ENCODE peak calls at places on chromosomes 5 and 9, in six cellular contexts. One of them, this sample, is unnamed.

GRCh38 chr5:57383093-57383861 is 99.3 kb downstream of the ACTBL2 start:
- DNase-seq in kidney: no peak
- DNase-seq in left ventricle myocardium inferior: no peak
- DNase-seq in astrocyte of the spinal cord: peak; percentile 88
- DNase-seq in ovary: no peak
- DNase-seq in spleen: no peak
- DNase-seq in this sample: no peak

GRCh38 chr9:136138566-136138965 is 19.9 kb upstream of the TMEM250 start:
- DNase-seq in kidney: no peak
- DNase-seq in left ventricle myocardium inferior: no peak
- DNase-seq in astrocyte of the spinal cord: no peak
- DNase-seq in ovary: no peak
- DNase-seq in spleen: no peak
- DNase-seq in this sample: no peak

GRCh38 chr9:127035948-127036347 is 86.5 kb downstream of the ANGPTL2 start:
- DNase-seq in kidney: peak; percentile 75
- DNase-seq in left ventricle myocardium inferior: peak; percentile 60
- DNase-seq in astrocyte of the spinal cord: peak; percentile 15
- DNase-seq in ovary: peak; percentile 69
- DNase-seq in spleen: no peak
- DNase-seq in this sample: no peak

GRCh38 chr9:124030969-124031451 is 19.4 kb downstream of the LHX2 start:
- DNase-seq in kidney: no peak
- DNase-seq in left ventricle myocardium inferior: no peak
- DNase-seq in astrocyte of the spinal cord: peak; percentile 28
- DNase-seq in ovary: no peak
- DNase-seq in spleen: no peak
- DNase-seq in this sample: no peak

GRCh38 chr5:14243768-14244167 is 100.6 kb downstream of the TRIO start:
- DNase-seq in kidney: no peak
- DNase-seq in left ventricle myocardium inferior: no peak
- DNase-seq in astrocyte of the spinal cord: no peak
- DNase-seq in ovary: no peak
- DNase-seq in spleen: no peak
- DNase-seq in this sample: no peak

GRCh38 chr5:119524461-119524860 is 72.2 kb downstream of the HSD17B4 start:
- DNase-seq in kidney: no peak
- DNase-seq in left ventricle myocardium inferior: no peak
- DNase-seq in astrocyte of the spinal cord: no peak
- DNase-seq in ovary: no peak
- DNase-seq in spleen: no peak
- DNase-seq in this sample: no peak

GRCh38 chr9:35258665-35259474 is 97.1 kb downstream of the UNC13B start:
- DNase-seq in kidney: peak; percentile 85
- DNase-seq in left ventricle myocardium inferior: peak; percentile 70
- DNase-seq in astrocyte of the spinal cord: peak; percentile 82
- DNase-seq in ovary: peak; percentile 75
- DNase-seq in spleen: no peak
- DNase-seq in this sample: peak; percentile 66

GRCh38 chr9:128420060-128420650 is 502 bp upstream of the CERCAM start:
- DNase-seq in kidney: peak; percentile 90
- DNase-seq in left ventricle myocardium inferior: peak; percentile 76
- DNase-seq in astrocyte of the spinal cord: peak; percentile 60
- DNase-seq in ovary: peak; percentile 86
- DNase-seq in spleen: peak; percentile 93
- DNase-seq in this sample: no peak

GRCh38 chr5:72438141-72438540 is 69.1 kb downstream of the ZNF366 start:
- DNase-seq in kidney: no peak
- DNase-seq in left ventricle myocardium inferior: no peak
- DNase-seq in astrocyte of the spinal cord: no peak
- DNase-seq in ovary: no peak
- DNase-seq in spleen: no peak
- DNase-seq in this sample: no peak

GRCh38 chr5:152309926-152310450 is 95.1 kb downstream of the NMUR2 start:
- DNase-seq in kidney: no peak
- DNase-seq in left ventricle myocardium inferior: no peak
- DNase-seq in astrocyte of the spinal cord: no peak
- DNase-seq in ovary: no peak
- DNase-seq in spleen: no peak
- DNase-seq in this sample: no peak

GRCh38 chr9:14910178-14910805 is at the start of gene FREM1:
- DNase-seq in kidney: peak; percentile 82
- DNase-seq in left ventricle myocardium inferior: peak; percentile 48
- DNase-seq in astrocyte of the spinal cord: peak; percentile 22
- DNase-seq in ovary: peak; percentile 62
- DNase-seq in spleen: no peak
- DNase-seq in this sample: peak; percentile 83

DNA sequence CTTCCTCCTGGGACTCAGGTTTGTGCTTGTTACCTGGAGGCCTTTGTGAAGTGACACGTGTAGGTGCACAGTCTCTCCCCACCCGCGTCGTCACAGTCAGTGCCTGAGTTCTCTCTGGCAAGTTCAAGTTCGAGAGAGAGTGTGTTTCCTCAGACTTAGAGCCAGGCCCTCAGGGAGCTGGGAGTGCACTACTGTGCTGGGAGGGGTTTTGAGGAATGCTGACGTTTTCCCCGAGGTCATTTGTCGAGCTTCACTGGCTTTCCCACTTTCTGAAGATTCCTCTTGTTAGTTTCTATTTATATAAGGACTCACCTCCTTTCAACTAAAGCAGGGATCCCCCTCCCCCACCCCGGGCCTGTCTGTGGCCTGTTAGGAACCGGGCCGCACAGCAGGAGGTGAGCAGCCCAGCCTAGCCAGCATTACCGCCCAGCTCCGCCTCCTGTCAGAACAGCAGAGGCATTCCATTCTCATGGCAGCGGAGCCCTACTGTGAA is 209.2 kb downstream of the DIRAS2 start:
- DNase-seq in kidney: peak; percentile 93
- DNase-seq in left ventricle myocardium inferior: no peak
- DNase-seq in astrocyte of the spinal cord: peak; percentile 93
- DNase-seq in ovary: no peak
- DNase-seq in spleen: no peak
- DNase-seq in this sample: no peak
- H3K4me3 ChIP-seq in kidney: peak overlapping the region; percentile 32
- H3K4me3 ChIP-seq in left ventricle myocardium inferior: no peak overlapping the region
- H3K4me3 ChIP-seq in astrocyte of the spinal cord: peak overlapping the region; percentile 25
- H3K4me3 ChIP-seq in ovary: no peak overlapping the region
- H3K4me3 ChIP-seq in spleen: no peak overlapping the region
- H3K4me3 ChIP-seq in this sample: peak overlapping the region; percentile 42

GRCh38 chr5:159057426-159057825 is 42.3 kb downstream of the EBF1 start:
- DNase-seq in kidney: no peak
- DNase-seq in left ventricle myocardium inferior: no peak
- DNase-seq in astrocyte of the spinal cord: no peak
- DNase-seq in ovary: no peak
- DNase-seq in spleen: no peak
- DNase-seq in this sample: no peak

GRCh38 chr5:159059722-159060121 is 40.0 kb downstream of the EBF1 start:
- DNase-seq in kidney: no peak
- DNase-seq in left ventricle myocardium inferior: no peak
- DNase-seq in astrocyte of the spinal cord: no peak
- DNase-seq in ovary: no peak
- DNase-seq in spleen: no peak
- DNase-seq in this sample: no peak

GRCh38 chr5:159058928-159059636 is 40.6 kb downstream of the EBF1 start:
- DNase-seq in kidney: no peak
- DNase-seq in left ventricle myocardium inferior: no peak
- DNase-seq in astrocyte of the spinal cord: no peak
- DNase-seq in ovary: no peak
- DNase-seq in spleen: no peak
- DNase-seq in this sample: no peak

GRCh38 chr5:159061834-159062530 is 37.7 kb downstream of the EBF1 start:
- DNase-seq in kidney: peak; percentile 56
- DNase-seq in left ventricle myocardium inferior: no peak
- DNase-seq in astrocyte of the spinal cord: no peak
- DNase-seq in ovary: no peak
- DNase-seq in spleen: no peak
- DNase-seq in this sample: no peak

GRCh38 chr5:159061186-159061796 is 38.4 kb downstream of the EBF1 start:
- DNase-seq in kidney: peak; percentile 81
- DNase-seq in left ventricle myocardium inferior: peak; percentile 66
- DNase-seq in astrocyte of the spinal cord: peak; percentile 87
- DNase-seq in ovary: peak; percentile 51
- DNase-seq in spleen: no peak
- DNase-seq in this sample: no peak
- H3K4me3 ChIP-seq in kidney: no peak overlapping the region
- H3K4me3 ChIP-seq in left ventricle myocardium inferior: peak overlapping the region; percentile 49
- H3K4me3 ChIP-seq in astrocyte of the spinal cord: peak overlapping the region; percentile 24
- H3K4me3 ChIP-seq in ovary: peak overlapping the region; percentile 9
- H3K4me3 ChIP-seq in spleen: no peak overlapping the region
- H3K4me3 ChIP-seq in this sample: peak overlapping the region; percentile 37

GRCh38 chr5:125011014-125011413 is 264.6 kb upstream of the ZNF608 start:
- DNase-seq in kidney: no peak
- DNase-seq in left ventricle myocardium inferior: no peak
- DNase-seq in astrocyte of the spinal cord: no peak
- DNase-seq in ovary: no peak
- DNase-seq in spleen: no peak
- DNase-seq in this sample: no peak
- H3K4me3 ChIP-seq in kidney: peak overlapping the region; percentile 14
- H3K4me3 ChIP-seq in left ventricle myocardium inferior: no peak overlapping the region
- H3K4me3 ChIP-seq in astrocyte of the spinal cord: no peak overlapping the region
- H3K4me3 ChIP-seq in ovary: no peak overlapping the region
- H3K4me3 ChIP-seq in spleen: no peak overlapping the region
- H3K4me3 ChIP-seq in this sample: no peak overlapping the region

GRCh38 chr5:79075646-79076426 is 6.3 kb downstream of the BHMT2 start:
- DNase-seq in kidney: no peak
- DNase-seq in left ventricle myocardium inferior: peak; percentile 16
- DNase-seq in astrocyte of the spinal cord: no peak
- DNase-seq in ovary: no peak
- DNase-seq in spleen: no peak
- DNase-seq in this sample: no peak

GRCh38 chr5:79069488-79070001 is at the start of the genes BHMT2 and DMGDH:
- DNase-seq in kidney: peak; percentile 89
- DNase-seq in left ventricle myocardium inferior: peak; percentile 34
- DNase-seq in astrocyte of the spinal cord: peak; percentile 35
- DNase-seq in ovary: peak; percentile 76
- DNase-seq in spleen: no peak
- DNase-seq in this sample: no peak

GRCh38 chr5:79074641-79075040 is 5.1 kb downstream of the BHMT2 start:
- DNase-seq in kidney: no peak
- DNase-seq in left ventricle myocardium inferior: no peak
- DNase-seq in astrocyte of the spinal cord: peak; percentile 24
- DNase-seq in ovary: no peak
- DNase-seq in spleen: no peak
- DNase-seq in this sample: no peak

GRCh38 chr5:79070002-79070567 is 518 bp downstream of the BHMT2 start:
- DNase-seq in kidney: peak; percentile 72
- DNase-seq in left ventricle myocardium inferior: peak; percentile 18
- DNase-seq in astrocyte of the spinal cord: no peak
- DNase-seq in ovary: peak; percentile 48
- DNase-seq in spleen: no peak
- DNase-seq in this sample: no peak
- H3K4me3 ChIP-seq in kidney: peak overlapping the region; percentile 84
- H3K4me3 ChIP-seq in left ventricle myocardium inferior: peak overlapping the region; percentile 65
- H3K4me3 ChIP-seq in astrocyte of the spinal cord: peak overlapping the region; percentile 21
- H3K4me3 ChIP-seq in ovary: peak overlapping the region; percentile 39
- H3K4me3 ChIP-seq in spleen: no peak overlapping the region
- H3K4me3 ChIP-seq in this sample: peak overlapping the region; percentile 26

This sample was measured in dorsolateral prefrontal cortex.